ENCODE peak calls at places on chromosomes 5 and 9, in eight cellular contexts. T, M, A, E, B, Q, J and H are unnamed samples. For H3K36me3, the result is how much of the 10 kb centered on the place peaks cover.

GRCh38 chr9:113886933-113887332 is 10.8 kb downstream of the ZNF618 start:
- DNase-seq in M (no peak), E (no peak), J (no peak), T (no peak), B (no peak), Q (no peak), A (no peak), H (no peak)

GRCh38 chr9:115115117-115115880 is 2.7 kb downstream of the TNC start:
- DNase-seq in B (no peak), J (no peak), T (no peak), M (no peak), Q (no peak), E (no peak), A (no peak), H (no peak)

GRCh38 chr9:32926901-32927300 is 74.5 kb downstream of the APTX start:
- DNase-seq in E (no peak), M (no peak), B (no peak), Q (no peak), J (no peak), T (no peak), A (no peak), H (no peak)

GRCh38 chr9:131190191-131190590 is 64.8 kb downstream of the NUP214 start:
- DNase-seq in Q (no peak), B (no peak), M (no peak), T (no peak), A (no peak), E (no peak), J (no peak), H (no peak)

GRCh38 chr9:6029581-6029980 is 14.2 kb upstream of the RANBP6 start:
- DNase-seq in A (no peak), T (no peak), B (no peak), J (no peak), M (no peak), Q (no peak), E (no peak), H (no peak)

GRCh38 chr5:14161825-14162556 is 18.8 kb downstream of the TRIO start:
- DNase-seq in Q (no peak), A (no peak), M (no peak), J (no peak), E (no peak), T (no peak), B (no peak), H (no peak)

GRCh38 chr9:98132158-98132557 is 13.1 kb upstream of the TRIM14 start:
- DNase-seq in Q (peak), T (no peak), J (no peak), A (no peak), E (no peak), M (no peak), B (no peak), H (no peak)

GRCh38 chr5:172638209-172638768 is 2.8 kb upstream of the NEURL1B start:
- DNase-seq in A (no peak), J (no peak), T (no peak), M (no peak), E (no peak), B (no peak), Q (peak), H (no peak)

GRCh38 chr5:160009591-160009989 is 651 bp downstream of the TTC1 start:
- DNase-seq in B (no peak), T (no peak), M (no peak), A (no peak), J (no peak), Q (no peak), E (no peak), H (no peak)

GRCh38 chr5:181060924-181061323 is 20.9 kb downstream of the BTNL9 start:
- DNase-seq in T (no peak), J (no peak), A (no peak), E (no peak), Q (no peak), M (no peak), B (no peak), H (no peak)

GRCh38 chr5:174951151-174951780 is 226.9 kb downstream of the MSX2 start:
- DNase-seq in E (peak), J (no peak), A (peak), M (peak), Q (peak), B (peak), T (no peak), H (peak)

GRCh38 chr5:144183254-144183889 is 12.7 kb downstream of the KCTD16 start:
- DNase-seq in E (no peak), B (no peak), M (no peak), Q (no peak), T (no peak), J (no peak), A (peak), H (no peak)

GRCh38 chr5:16693879-16694278 is 77.1 kb upstream of the RETREG1 start:
- DNase-seq in E (no peak), J (no peak), M (no peak), Q (no peak), B (no peak), T (no peak), A (no peak), H (no peak)

GRCh38 chr5:98099448-98100105 is 673.9 kb upstream of the RGMB start:
- DNase-seq in T (no peak), A (no peak), M (no peak), J (no peak), E (no peak), Q (no peak), B (no peak), H (no peak)

GRCh38 chr5:65925094-65925600 is 1.2 kb upstream of the ERBIN start:
- DNase-seq in J (peak), B (peak), Q (peak), A (peak), T (peak), M (no peak), E (peak), H (peak)

GRCh38 chr5:122715095-122715494 is 59.8 kb upstream of the SNX2 start:
- DNase-seq in B (no peak), Q (no peak), J (no peak), E (no peak), A (no peak), T (no peak), M (no peak), H (no peak)

GRCh38 chr5:34042302-34042701 is 711 bp downstream of the C1QTNF3 start:
- DNase-seq in B (no peak), Q (peak), M (no peak), T (no peak), J (no peak), A (no peak), E (no peak), H (no peak)

GRCh38 chr5:6877986-6878828 is 165.0 kb downstream of the TENT4A start:
- DNase-seq in M (no peak), T (no peak), A (no peak), J (no peak), E (no peak), B (no peak), Q (no peak), H (no peak)

GRCh38 chr9:134645607-134646365 is 4.2 kb downstream of the COL5A1 start:
- DNase-seq in J (no peak), E (no peak), M (no peak), T (no peak), B (no peak), Q (no peak), A (no peak), H (no peak)

GRCh38 chr5:59548807-59549357 is 344.6 kb downstream of the PDE4D start:
- DNase-seq in T (no peak), A (no peak), Q (no peak), B (no peak), M (no peak), J (no peak), E (peak), H (peak)

GRCh38 chr5:10626473-10627013 is 62.7 kb downstream of the ANKRD33B start:
- DNase-seq in B (no peak), T (no peak), Q (no peak), J (no peak), A (no peak), E (no peak), M (no peak), H (no peak)

GRCh38 chr5:72122619-72123018 is 15.3 kb downstream of the MAP1B start:
- DNase-seq in B (no peak), M (no peak), J (no peak), A (no peak), E (no peak), Q (no peak), T (no peak), H (no peak)

GRCh38 chr5:10648806-10649517 is 85.1 kb downstream of the ANKRD33B start:
- DNase-seq in E (no peak), J (no peak), M (no peak), A (no peak), B (no peak), T (no peak), Q (no peak), H (no peak)

GRCh38 chr5:96315431-96315830 is 117.6 kb downstream of the PCSK1 start:
- DNase-seq in M (no peak), T (no peak), B (no peak), J (no peak), A (no peak), E (no peak), Q (no peak), H (no peak)

GRCh38 chr9:136404801-136405136 is 4.8 kb upstream of the SNAPC4 start:
- DNase-seq in A (no peak), B (no peak), M (no peak), Q (no peak), E (no peak), T (no peak), J (no peak), H (no peak)
- H3K36me3 ChIP-seq in A (under half), B (under half), M (under half), Q (under half), E (under half), T (under half), J (under half), H (under half)

GRCh38 chr9:121760571-121760970 is 109.1 kb downstream of the DAB2IP start:
- DNase-seq in M (no peak), T (no peak), J (no peak), A (no peak), Q (no peak), E (no peak), B (no peak), H (no peak)

GRCh38 chr9:121765021-121765950 is 113.9 kb downstream of the DAB2IP start:
- DNase-seq in M (no peak), E (peak), Q (peak), T (peak), J (peak), A (peak), B (peak), H (no peak)

GRCh38 chr9:121764371-121764730 is 112.9 kb downstream of the DAB2IP start:
- DNase-seq in E (no peak), J (no peak), B (no peak), Q (no peak), M (no peak), T (no peak), A (no peak), H (no peak)

GRCh38 chr9:121763561-121764370 is 112.3 kb downstream of the DAB2IP start:
- DNase-seq in T (no peak), A (no peak), B (no peak), Q (no peak), J (no peak), M (no peak), E (no peak), H (no peak)

GRCh38 chr9:121763131-121763530 is 111.7 kb downstream of the DAB2IP start:
- DNase-seq in T (no peak), B (no peak), A (no peak), M (no peak), J (no peak), Q (no peak), E (no peak), H (no peak)
- H3K36me3 ChIP-seq in T (under half), B (under half), A (under half), M (under half), J (under half), Q (half or more), E (under half), H (half or more)

GRCh38 chr5:154784856-154785255 is 29.7 kb downstream of the LARP1 start:
- DNase-seq in E (no peak), Q (no peak), B (no peak), A (no peak), J (no peak), M (no peak), T (no peak), H (no peak)

GRCh38 chr5:154780128-154780527 is 25.0 kb downstream of the LARP1 start:
- DNase-seq in J (no peak), Q (no peak), M (no peak), T (no peak), E (no peak), B (no peak), A (no peak), H (no peak)

GRCh38 chr5:154783774-154784460 is 28.7 kb downstream of the LARP1 start:
- DNase-seq in A (no peak), J (no peak), B (no peak), E (no peak), Q (no peak), M (no peak), T (no peak), H (no peak)

GRCh38 chr5:154782326-154782725 is 27.1 kb downstream of the LARP1 start:
- DNase-seq in E (no peak), A (peak), Q (no peak), T (no peak), J (no peak), B (no peak), M (no peak), H (no peak)

GRCh38 chr5:154782812-154783592 is 27.8 kb downstream of the LARP1 start:
- DNase-seq in B (no peak), M (no peak), Q (no peak), A (peak), J (no peak), T (no peak), E (no peak), H (no peak)
- H3K36me3 ChIP-seq in B (under half), M (under half), Q (under half), A (under half), J (under half), T (under half), E (under half), H (under half)

DNA sequence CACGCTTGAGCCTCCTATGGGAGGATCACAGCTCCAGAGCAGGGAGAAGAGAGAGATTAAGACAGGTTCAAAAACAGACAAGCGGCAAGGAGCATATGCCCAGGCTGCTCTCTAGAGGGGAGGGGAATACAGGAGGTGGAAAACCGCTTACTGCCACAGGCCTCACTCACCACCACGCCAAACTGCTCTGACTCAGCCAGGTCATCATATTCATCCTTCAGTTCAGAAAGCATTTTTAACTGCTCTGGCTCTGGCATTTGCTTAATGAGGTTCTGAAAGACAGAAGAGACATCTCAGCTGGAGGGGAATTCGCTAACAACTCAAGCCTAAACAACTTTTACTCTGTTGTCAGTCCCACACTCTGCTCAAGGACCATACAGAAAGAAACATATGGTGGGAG is 40.1 kb downstream of the PCDHGC5 start:
- DNase-seq in E (peak), A (no peak), Q (no peak), J (no peak), M (no peak), B (no peak), T (peak), H (peak)
- H3K36me3 ChIP-seq in E (under half), A (under half), Q (under half), J (under half), M (under half), B (half or more), T (under half), H (under half)

GRCh38 chr5:82165740-82166530 is 112.2 kb downstream of the RPS23 start:
- DNase-seq in M (peak), B (peak), A (peak), T (peak), Q (peak), E (peak), J (no peak), H (peak)

GRCh38 chr5:82163459-82164108 is 114.6 kb downstream of the RPS23 start:
- DNase-seq in Q (no peak), T (no peak), M (no peak), E (no peak), J (no peak), B (no peak), A (no peak), H (no peak)

GRCh38 chr5:82164109-82164956 is 113.8 kb downstream of the RPS23 start:
- DNase-seq in A (no peak), Q (no peak), T (no peak), E (no peak), B (no peak), M (no peak), J (no peak), H (no peak)

GRCh38 chr5:82167372-82167771 is 110.8 kb downstream of the RPS23 start:
- DNase-seq in E (no peak), M (no peak), A (no peak), Q (no peak), B (no peak), J (no peak), T (no peak), H (no peak)

GRCh38 chr5:82164957-82165698 is 113.0 kb downstream of the RPS23 start:
- DNase-seq in T (peak), J (no peak), E (peak), Q (no peak), A (peak), M (no peak), B (no peak), H (no peak)
- H3K36me3 ChIP-seq in T (under half), J (under half), E (under half), Q (under half), A (under half), M (under half), B (under half), H (under half)

GRCh38 chr5:150710165-150710564 is 9.3 kb upstream of the RBM22 start:
- DNase-seq in J (no peak), T (no peak), E (no peak), A (peak), B (no peak), Q (no peak), M (no peak), H (no peak)
- H3K36me3 ChIP-seq in J (under half), T (under half), E (under half), A (under half), B (under half), Q (half or more), M (under half), H (under half)

DNA sequence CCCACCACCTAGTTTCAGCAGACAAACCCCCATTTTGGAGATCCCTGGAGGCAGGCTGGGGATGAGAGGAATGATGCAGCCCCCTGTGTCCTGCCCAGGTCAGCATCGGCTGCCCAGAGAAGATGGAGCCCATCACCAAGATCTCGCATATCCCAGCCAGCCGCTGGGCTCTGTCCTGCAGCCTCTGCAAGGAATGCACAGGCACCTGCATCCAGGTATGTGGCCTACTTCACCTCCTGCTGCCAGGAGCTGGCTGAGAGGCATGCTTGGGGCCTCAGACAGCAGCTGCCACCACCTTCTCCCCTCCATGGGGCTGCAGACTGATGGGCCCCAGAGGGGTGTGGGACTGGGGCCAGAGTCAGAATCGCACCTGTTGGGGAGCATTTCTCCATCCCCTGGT is 38.9 kb downstream of the JADE2 start:
- DNase-seq in T (no peak), J (no peak), B (no peak), M (no peak), Q (no peak), A (no peak), E (no peak), H (no peak)
- H3K36me3 ChIP-seq in T (under half), J (under half), B (half or more), M (half or more), Q (half or more), A (under half), E (half or more), H (under half)

GRCh38 chr9:122086873-122087272 is 6.2 kb downstream of the TTLL11 start:
- DNase-seq in A (no peak), E (no peak), M (no peak), J (no peak), Q (no peak), B (no peak), T (no peak), H (no peak)
- H3K36me3 ChIP-seq in A (under half), E (under half), M (under half), J (under half), Q (under half), B (under half), T (under half), H (under half)